ENCODE peak calls at places on chromosomes 11 and 22, in nine cellular contexts. T, B, V, Y, L, S, R, D and O are unnamed samples.
A peak's percentile ranks its signal among the peaks of the same experiment; 100 is the strongest.

GRCh38 chr11:130528301-130528651 is 79.8 kb downstream of the ADAMTS15 start:
- DNase-seq in T (no peak), B (no peak), V (no peak), Y (no peak), L (no peak), S (no peak), R (no peak), D (no peak), O (no peak)

GRCh38 chr11:88213406-88213805 is 38.2 kb upstream of the RAB38 start:
- DNase-seq in T (no peak), B (no peak), V (no peak), Y (no peak), L (no peak), S (no peak), R (no peak), D (no peak), O (no peak)

GRCh38 chr11:119100246-119100959 is 1.2 kb downstream of the DPAGT1 start:
- DNase-seq in T (no peak), B (no peak), V (peak; percentile 55), Y (peak; percentile 66), L (no peak), S (no peak), R (no peak), D (no peak), O (no peak)

GRCh38 chr11:10303558-10304363 is 1.1 kb upstream of the ADM start:
- DNase-seq in T (no peak), B (peak; percentile 34), V (peak; percentile 41), Y (peak; percentile 52), L (peak; percentile 44), S (no peak), R (peak; percentile 78), D (peak; percentile 45), O (no peak)

GRCh38 chr22:47304191-47304831 is 541.9 kb downstream of the TBC1D22A start:
- DNase-seq in T (no peak), B (no peak), V (no peak), Y (no peak), L (no peak), S (no peak), R (no peak), D (peak; percentile 11), O (no peak)

GRCh38 chr22:39349967-39350802 is at the start of gene SYNGR1:
- DNase-seq in T (peak; percentile 18), B (peak; percentile 29), V (peak; percentile 77), Y (no peak), L (peak; percentile 41), S (no peak), R (no peak), D (peak; percentile 34), O (peak; percentile 77)

GRCh38 chr22:17159504-17159951 is 451 bp upstream of the HDHD5 start:
- DNase-seq in T (peak; percentile 36), B (peak; percentile 57), V (peak; percentile 50), Y (peak; percentile 38), L (peak; percentile 13), S (no peak), R (peak; percentile 85), D (peak; percentile 57), O (no peak)

GRCh38 chr11:76030973-76031590 is 175.2 kb downstream of the WNT11 start:
- DNase-seq in T (no peak), B (no peak), V (no peak), Y (peak; percentile 68), L (no peak), S (no peak), R (no peak), D (no peak), O (no peak)

GRCh38 chr11:9719949-9720646 is 56.2 kb downstream of the SWAP70 start:
- DNase-seq in T (no peak), B (no peak), V (no peak), Y (peak; percentile 28), L (no peak), S (no peak), R (no peak), D (no peak), O (no peak)

GRCh38 chr22:19429950-19430889 is 1.3 kb downstream of the HIRA start:
- DNase-seq in T (peak; percentile 30), B (peak; percentile 41), V (peak; percentile 27), Y (peak; percentile 71), L (peak; percentile 36), S (no peak), R (no peak), D (peak; percentile 63), O (peak; percentile 11)

GRCh38 chr22:22684605-22685561 is 40.5 kb downstream of the GGTLC2 start:
- DNase-seq in T (no peak), B (no peak), V (peak; percentile 55), Y (peak; percentile 72), L (peak; percentile 67), S (peak; percentile 62), R (peak; percentile 81), D (no peak), O (peak; percentile 59)

GRCh38 chr11:47797633-47798032 is 30.5 kb upstream of the FNBP4 start:
- DNase-seq in T (no peak), B (no peak), V (no peak), Y (peak; percentile 41), L (no peak), S (no peak), R (no peak), D (no peak), O (no peak)

GRCh38 chr11:96238563-96239166 is 104.3 kb downstream of the MAML2 start:
- DNase-seq in T (no peak), B (no peak), V (no peak), Y (no peak), L (no peak), S (no peak), R (no peak), D (no peak), O (no peak)

GRCh38 chr22:44931077-44931540 is 78.7 kb downstream of the PHF21B start:
- DNase-seq in T (no peak), B (peak; percentile 29), V (no peak), Y (peak; percentile 8), L (no peak), S (no peak), R (no peak), D (peak; percentile 77), O (no peak)

GRCh38 chr11:121298770-121299169 is 6.2 kb downstream of the SC5D start:
- DNase-seq in T (no peak), B (no peak), V (no peak), Y (no peak), L (no peak), S (no peak), R (no peak), D (no peak), O (no peak)

GRCh38 chr11:27722117-27722844 is 22.0 kb upstream of the BDNF start:
- DNase-seq in T (no peak), B (no peak), V (peak; percentile 58), Y (peak; percentile 47), L (peak; percentile 17), S (no peak), R (no peak), D (peak; percentile 24), O (peak; percentile 50)

GRCh38 chr11:11856638-11857037 is 14.9 kb downstream of the USP47 start:
- DNase-seq in T (no peak), B (no peak), V (no peak), Y (peak; percentile 26), L (no peak), S (no peak), R (no peak), D (no peak), O (no peak)

GRCh38 chr11:67179892-67180490 is 60.9 kb downstream of the KDM2A start:
- DNase-seq in T (no peak), B (no peak), V (no peak), Y (peak; percentile 26), L (no peak), S (no peak), R (no peak), D (no peak), O (no peak)

GRCh38 chr22:36009085-36009484 is 19.5 kb downstream of the RBFOX2 start:
- DNase-seq in T (no peak), B (no peak), V (no peak), Y (peak; percentile 77), L (no peak), S (no peak), R (no peak), D (no peak), O (no peak)

GRCh38 chr22:39388261-39389011 is 11.1 kb upstream of the TAB1 start:
- DNase-seq in T (peak; percentile 65), B (peak; percentile 85), V (peak; percentile 98), Y (peak; percentile 84), L (peak; percentile 82), S (no peak), R (peak; percentile 95), D (peak; percentile 89), O (peak; percentile 100)

GRCh38 chr22:40826984-40827741 is 8.0 kb upstream of the SLC25A17 start:
- DNase-seq in T (no peak), B (no peak), V (no peak), Y (no peak), L (no peak), S (no peak), R (no peak), D (peak; percentile 72), O (no peak)

GRCh38 chr11:15800121-15800800 is 556.1 kb downstream of the SOX6 start:
- DNase-seq in T (no peak), B (peak; percentile 46), V (no peak), Y (peak; percentile 91), L (no peak), S (peak; percentile 18), R (peak; percentile 53), D (peak; percentile 57), O (no peak)

GRCh38 chr11:746289-747175 is 732 bp upstream of the TALDO1 start:
- DNase-seq in T (no peak), B (no peak), V (peak; percentile 72), Y (no peak), L (no peak), S (no peak), R (no peak), D (peak; percentile 45), O (no peak)

GRCh38 chr22:28064941-28065340 is 145.9 kb upstream of the PITPNB start:
- DNase-seq in T (no peak), B (no peak), V (no peak), Y (no peak), L (no peak), S (no peak), R (no peak), D (no peak), O (no peak)

GRCh38 chr11:68116126-68116525 is 5.1 kb downstream of the CHKA start:
- DNase-seq in T (no peak), B (no peak), V (no peak), Y (no peak), L (no peak), S (no peak), R (peak; percentile 65), D (peak; percentile 17), O (no peak)

GRCh38 chr11:132126973-132127900 is 756.8 kb downstream of the NTM start:
- DNase-seq in T (no peak), B (peak; percentile 28), V (peak; percentile 66), Y (peak; percentile 93), L (peak; percentile 14), S (peak; percentile 87), R (peak; percentile 59), D (peak; percentile 74), O (peak; percentile 55)

GRCh38 chr22:41446057-41446501 is 522 bp downstream of the TOB2 start:
- DNase-seq in T (peak; percentile 22), B (peak; percentile 34), V (peak; percentile 59), Y (no peak), L (no peak), S (no peak), R (peak; percentile 63), D (peak; percentile 57), O (no peak)

GRCh38 chr22:37627545-37627944 is 11.9 kb upstream of the SH3BP1 start:
- DNase-seq in T (peak; percentile 45), B (no peak), V (no peak), Y (no peak), L (peak; percentile 73), S (no peak), R (peak; percentile 86), D (no peak), O (no peak)

GRCh38 chr11:59145534-59145933 is 2.9 kb downstream of the FAM111A start:
- DNase-seq in T (no peak), B (no peak), V (no peak), Y (peak; percentile 76), L (no peak), S (peak; percentile 10), R (no peak), D (no peak), O (no peak)

GRCh38 chr11:125183641-125184040 is 19.1 kb downstream of the PKNOX2 start:
- DNase-seq in T (no peak), B (no peak), V (no peak), Y (no peak), L (no peak), S (no peak), R (no peak), D (no peak), O (no peak)

GRCh38 chr11:83449338-83449913 is 163.3 kb upstream of the CCDC90B start:
- DNase-seq in T (no peak), B (no peak), V (no peak), Y (no peak), L (no peak), S (no peak), R (no peak), D (no peak), O (no peak)